ENCODE peak calls at places on chromosomes 16 and 17, in seven cellular contexts. J is breast epithelium; K is GM12865; O is heart left ventricle; P is fibroblast of mammary gland; A is AG09319; Z is CD4-positive, alpha-beta T cell. L is an unnamed sample.
A peak's percentile ranks its signal among the peaks of the same experiment; 100 is the strongest.

GRCh38 chr17:82269882-82270500 is 3.5 kb downstream of the CSNK1D start:
- DNase-seq in J (no peak), K (no peak), O (no peak), P (no peak), A (no peak), Z (peak; percentile 13), L (no peak)

GRCh38 chr17:79913451-79913850 is 74.2 kb upstream of the CBX4 start:
- DNase-seq in J (no peak), K (no peak), O (no peak), P (no peak), A (no peak), Z (no peak), L (no peak)

GRCh38 chr17:57538730-57539456 is 206.2 kb downstream of the CCDC182 start:
- DNase-seq in J (no peak), K (no peak), O (no peak), P (no peak), A (no peak), Z (no peak), L (no peak)

GRCh38 chr16:89363621-89364393 is 126.6 kb downstream of the ANKRD11 start:
- DNase-seq in J (no peak), K (peak; percentile 73), O (peak; percentile 52), P (peak; percentile 79), A (no peak), Z (peak; percentile 59), L (peak; percentile 73)

GRCh38 chr17:3602499-3602898 is 6.7 kb downstream of the TRPV1 start:
- DNase-seq in J (no peak), K (peak; percentile 71), O (no peak), P (peak; percentile 42), A (no peak), Z (no peak), L (no peak)

GRCh38 chr17:33377837-33378236 is 84.7 kb upstream of the ASIC2 start:
- DNase-seq in J (no peak), K (no peak), O (no peak), P (no peak), A (no peak), Z (no peak), L (no peak)

GRCh38 chr17:47276868-47277267 is 23.2 kb downstream of the ITGB3 start:
- DNase-seq in J (peak; percentile 72), K (no peak), O (peak; percentile 86), P (peak; percentile 92), A (peak; percentile 76), Z (no peak), L (peak; percentile 85)

GRCh38 chr17:9959377-9959981 is 54.4 kb upstream of the RCVRN start:
- DNase-seq in J (peak; percentile 15), K (peak; percentile 65), O (peak; percentile 28), P (peak; percentile 62), A (peak; percentile 8), Z (no peak), L (no peak)

GRCh38 chr17:45229681-45230409 is 8.2 kb downstream of the FMNL1 start:
- DNase-seq in J (no peak), K (peak; percentile 63), O (peak; percentile 61), P (no peak), A (no peak), Z (no peak), L (no peak)

GRCh38 chr16:76634847-76635697 is 357.9 kb downstream of the CNTNAP4 start:
- DNase-seq in J (no peak), K (no peak), O (no peak), P (no peak), A (no peak), Z (no peak), L (no peak)

GRCh38 chr16:84161011-84161410 is 15.9 kb downstream of the DNAAF1 start:
- DNase-seq in J (no peak), K (no peak), O (no peak), P (no peak), A (no peak), Z (no peak), L (no peak)

GRCh38 chr17:71273451-71273850 is 847.4 kb upstream of the SOX9 start:
- DNase-seq in J (no peak), K (no peak), O (no peak), P (no peak), A (no peak), Z (no peak), L (no peak)

GRCh38 chr17:76515291-76515949 is 14.2 kb upstream of the RHBDF2 start:
- DNase-seq in J (no peak), K (peak; percentile 91), O (peak; percentile 85), P (peak; percentile 99), A (peak; percentile 99), Z (peak; percentile 82), L (peak; percentile 43)

GRCh38 chr17:75689441-75689873 is 22.3 kb downstream of the SAP30BP start:
- DNase-seq in J (no peak), K (peak; percentile 87), O (no peak), P (no peak), A (no peak), Z (peak; percentile 41), L (peak; percentile 39)

DNA sequence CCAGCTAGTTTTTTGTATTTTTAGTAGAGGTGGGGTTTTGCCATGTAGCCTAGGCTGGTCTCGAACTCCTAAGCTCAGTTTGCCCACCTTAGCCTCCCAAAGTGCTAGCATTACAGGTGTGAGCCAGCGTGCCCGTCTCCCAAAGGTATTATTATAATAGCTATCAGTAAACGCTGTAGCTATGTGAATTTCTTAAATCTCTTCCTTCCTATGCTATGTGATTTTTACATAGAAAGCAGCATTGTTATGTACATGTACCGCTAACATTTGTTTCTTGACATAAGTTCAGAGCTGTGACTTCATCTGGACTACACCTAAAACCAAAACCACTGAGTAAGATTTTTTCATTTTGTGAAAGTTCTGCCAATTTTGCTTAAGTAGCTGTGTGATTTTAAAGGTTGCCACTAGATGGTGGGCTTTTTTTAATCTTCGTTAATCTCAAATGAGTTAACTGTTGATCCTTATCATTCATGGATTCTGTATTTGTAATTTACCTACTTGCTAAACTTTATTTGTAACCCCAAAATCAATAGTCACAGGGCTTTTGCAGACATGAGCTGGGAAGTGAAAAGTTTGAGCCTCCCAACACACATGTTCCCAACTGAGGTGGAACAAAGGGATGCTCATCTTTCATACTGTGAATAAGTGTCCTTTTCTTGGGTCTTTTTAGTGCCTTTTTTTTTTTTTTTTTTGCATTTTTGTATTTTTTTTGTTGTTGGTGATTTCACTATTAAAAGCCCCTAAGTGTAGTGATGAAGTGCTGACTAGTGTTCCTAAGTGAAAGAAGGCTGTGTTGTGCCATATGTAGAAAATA is 21.9 kb downstream of the PRKAR1A start:
- DNase-seq in J (no peak), K (peak; percentile 20), O (no peak), P (peak; percentile 89), A (peak; percentile 55), Z (no peak), L (no peak)
- TF ChIP-seq CTCF in J (peak; percentile 59), K (no peak), O (peak; percentile 53), P (peak; percentile 59), A (peak; percentile 50), Z (no peak), L (no peak)

DNA sequence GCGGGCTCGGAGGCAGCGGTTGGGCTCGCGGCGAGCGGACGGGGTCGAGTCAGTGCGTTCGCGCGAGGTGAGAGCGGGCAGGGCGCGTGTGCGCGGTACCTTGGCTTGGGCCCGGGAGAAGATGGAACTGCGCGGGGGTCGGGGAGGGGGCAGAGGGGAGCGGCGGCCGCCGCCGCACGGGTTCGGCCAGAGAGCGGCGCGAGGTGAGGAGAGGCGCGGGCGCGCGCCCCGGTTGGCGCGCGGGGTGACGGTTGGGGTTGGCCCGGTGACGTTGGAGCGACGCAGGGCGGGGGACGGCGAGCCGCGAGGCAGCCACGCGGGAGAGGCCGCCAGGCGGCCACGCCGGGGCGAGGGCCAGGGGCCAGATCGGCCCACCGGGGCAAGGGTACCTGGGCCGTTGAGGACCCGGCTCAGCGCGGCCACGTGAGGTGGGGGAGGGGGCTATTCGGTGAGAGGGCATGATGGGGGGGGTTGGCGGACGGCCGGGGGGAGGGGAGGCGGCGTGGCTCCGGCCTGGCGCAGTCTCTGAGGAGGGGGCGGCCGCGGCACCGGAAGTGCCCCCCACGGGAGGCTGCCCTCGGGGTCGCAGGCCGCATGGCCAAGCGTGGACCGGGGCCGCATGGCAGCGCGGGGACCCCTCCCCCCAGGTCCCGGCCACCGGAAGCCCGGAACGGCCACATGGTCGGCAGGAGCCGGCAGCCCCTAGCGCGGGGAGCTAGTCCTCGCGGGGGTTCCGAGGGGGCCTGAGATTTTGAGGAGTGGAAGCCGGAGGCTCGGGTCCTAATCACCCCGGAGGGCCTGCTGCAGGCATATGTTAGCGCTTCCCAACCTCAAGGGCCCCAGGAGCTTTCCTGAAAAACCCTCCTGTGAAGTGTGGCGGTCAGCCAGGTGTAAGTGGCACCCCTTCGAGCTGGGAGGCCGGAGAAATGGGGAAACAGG is 527 bp downstream of the EIF5A start:
- DNase-seq in J (no peak), K (peak; percentile 69), O (no peak), P (peak; percentile 30), A (no peak), Z (peak; percentile 59), L (peak; percentile 56)
- TF ChIP-seq CTCF in J (peak; percentile 10), K (peak; percentile 19), O (no peak), P (no peak), A (no peak), Z (no peak), L (peak; percentile 8)

GRCh38 chr17:39147221-39148185 is 3.9 kb downstream of the PLXDC1 start:
- DNase-seq in J (no peak), K (no peak), O (peak; percentile 38), P (no peak), A (no peak), Z (no peak), L (no peak)
- TF ChIP-seq CTCF in J (no peak), K (no peak), O (no peak), P (no peak), A (no peak), Z (no peak), L (no peak)

GRCh38 chr16:23304620-23305019 is 2.5 kb downstream of the SCNN1B start:
- DNase-seq in J (no peak), K (no peak), O (no peak), P (no peak), A (no peak), Z (no peak), L (no peak)

GRCh38 chr16:23298290-23298689 is 3.8 kb upstream of the SCNN1B start:
- DNase-seq in J (no peak), K (no peak), O (no peak), P (no peak), A (no peak), Z (no peak), L (no peak)

GRCh38 chr16:23303685-23304084 is 1.6 kb downstream of the SCNN1B start:
- DNase-seq in J (no peak), K (no peak), O (no peak), P (no peak), A (no peak), Z (no peak), L (no peak)

GRCh38 chr16:23301251-23302044 is 654 bp upstream of the SCNN1B start:
- DNase-seq in J (no peak), K (no peak), O (no peak), P (no peak), A (no peak), Z (no peak), L (no peak)

DNA sequence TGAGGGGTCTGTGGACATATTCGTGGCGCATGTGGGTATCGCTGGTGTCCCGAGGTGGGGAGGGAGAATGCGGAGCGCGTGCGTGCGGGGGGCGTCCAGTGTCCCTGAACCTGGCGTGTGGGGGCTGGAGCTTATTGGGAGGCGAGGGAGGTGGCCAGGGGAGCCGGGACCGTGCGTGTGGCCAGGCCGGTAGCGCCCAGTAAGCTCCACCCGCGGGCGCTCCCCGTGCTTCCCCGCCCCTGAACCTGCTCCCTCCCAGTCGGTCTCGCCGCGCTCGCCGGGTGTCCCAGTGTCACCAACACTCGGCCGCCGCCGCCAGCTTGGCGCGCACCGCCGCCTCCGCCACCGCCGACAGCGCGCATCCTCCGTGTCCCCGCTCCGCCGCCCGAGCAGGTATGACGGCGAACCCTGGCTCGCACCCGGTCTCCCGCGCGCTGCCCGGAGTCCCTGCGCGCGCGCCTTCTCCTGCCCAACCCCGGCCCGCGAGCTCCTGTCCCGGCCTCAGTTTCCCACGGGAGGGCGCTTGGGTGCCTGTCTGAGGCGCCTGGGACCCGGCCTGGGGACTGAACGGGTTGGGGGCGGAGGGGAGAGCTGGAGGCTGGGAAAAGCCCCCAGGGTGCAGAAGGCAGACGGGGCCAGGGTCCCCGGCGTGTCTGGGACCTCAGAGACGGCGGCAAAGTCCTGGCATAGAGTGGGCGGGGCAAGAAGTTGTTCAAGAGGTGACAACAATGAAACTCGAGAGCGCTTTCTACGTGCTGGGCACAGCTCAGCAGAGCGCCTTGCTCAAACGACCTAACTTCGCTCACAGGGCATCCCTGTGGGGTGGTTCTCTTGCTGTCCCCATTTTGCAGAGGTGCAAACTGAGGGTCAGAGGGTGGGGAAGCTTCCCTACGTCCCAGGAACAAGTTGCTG is at the start of gene SCNN1B:
- DNase-seq in J (no peak), K (peak; percentile 31), O (no peak), P (no peak), A (no peak), Z (no peak), L (peak; percentile 68)
- TF ChIP-seq CTCF in J (no peak), K (no peak), O (no peak), P (no peak), A (no peak), Z (no peak), L (no peak)

L was measured in thyroid gland.